ENCODE peak calls at places on chromosomes 13 and 19, in five cellular contexts. P, X, L, C and E are unnamed samples.

GRCh38 chr19:13894552-13894951 is 11.4 kb downstream of the BRME1 start:
- DNase-seq in X (no peak), L (no peak), C (no peak), P (no peak), E (no peak)

GRCh38 chr13:92719868-92720267 is 506.7 kb upstream of the GPC6 start:
- DNase-seq in X (no peak), C (no peak), L (no peak), P (no peak), E (no peak)

GRCh38 chr13:39612023-39612637 is 9.1 kb upstream of the LHFPL6 start:
- DNase-seq in C (peak; percentile 55), P (peak; percentile 88), X (no peak), L (peak; percentile 41), E (no peak)

GRCh38 chr13:27551563-27551962 is 68.8 kb downstream of the LNX2 start:
- DNase-seq in P (no peak), C (no peak), X (no peak), L (no peak), E (no peak)

GRCh38 chr19:27860309-27860934 is 1352.5 kb downstream of the UQCRFS1 start:
- DNase-seq in X (no peak), L (no peak), C (no peak), P (no peak), E (no peak)

GRCh38 chr13:105272660-105273631 is 1262.5 kb downstream of the EFNB2 start:
- DNase-seq in C (no peak), P (no peak), X (no peak), L (no peak), E (no peak)

GRCh38 chr13:72586519-72586918 is 140.9 kb downstream of the MZT1 start:
- DNase-seq in X (no peak), C (no peak), P (no peak), L (no peak), E (no peak)

GRCh38 chr13:27927444-27928352 is 7.9 kb downstream of the PDX1 start:
- DNase-seq in P (peak; percentile 77), X (no peak), L (no peak), C (no peak), E (no peak)

GRCh38 chr13:29514720-29515310 is 80.7 kb downstream of the SLC7A1 start:
- DNase-seq in P (no peak), X (no peak), L (no peak), C (no peak), E (no peak)

GRCh38 chr19:28430214-28430613 is 782.7 kb downstream of the UQCRFS1 start:
- DNase-seq in X (no peak), L (no peak), P (no peak), C (no peak), E (no peak)

GRCh38 chr19:38596057-38596981 is 21.4 kb downstream of the MAP4K1 start:
- DNase-seq in P (no peak), X (no peak), C (peak; percentile 84), L (no peak), E (peak; percentile 11)

GRCh38 chr13:99542788-99543406 is 41.6 kb downstream of the TM9SF2 start:
- DNase-seq in L (peak; percentile 6), P (no peak), X (no peak), C (no peak), E (no peak)

GRCh38 chr19:43469160-43469480 is 3.7 kb upstream of the LYPD3 start:
- DNase-seq in C (no peak), X (no peak), L (no peak), P (no peak), E (no peak)

GRCh38 chr13:110525328-110526319 is 35.9 kb downstream of the RAB20 start:
- DNase-seq in P (no peak), C (no peak), X (no peak), L (no peak), E (no peak)

GRCh38 chr19:1651548-1652394 is 644 bp downstream of the TCF3 start:
- DNase-seq in P (no peak), X (peak; percentile 5), L (peak; percentile 41), C (no peak), E (no peak)

GRCh38 chr13:97191615-97192014 is 30.5 kb upstream of the MBNL2 start:
- DNase-seq in C (no peak), L (no peak), P (no peak), X (peak; percentile 9), E (peak; percentile 7)

GRCh38 chr13:20340759-20341161 is 108.6 kb upstream of the GJB6 start:
- DNase-seq in L (no peak), P (peak; percentile 91), C (no peak), X (no peak), E (no peak)

GRCh38 chr19:2582984-2583956 is 107.3 kb downstream of the GADD45B start:
- DNase-seq in X (no peak), L (no peak), P (no peak), C (peak; percentile 67), E (no peak)

GRCh38 chr19:4062576-4063368 is 3.9 kb downstream of the ZBTB7A start:
- DNase-seq in L (no peak), P (peak; percentile 87), C (no peak), X (no peak), E (no peak)

GRCh38 chr19:45305007-45305406 is 17.7 kb downstream of the CKM start:
- DNase-seq in L (no peak), X (no peak), C (no peak), P (no peak), E (no peak)

GRCh38 chr19:15631817-15632216 is 8.9 kb upstream of the CYP4F3 start:
- DNase-seq in L (peak; percentile 3), P (no peak), C (no peak), X (no peak), E (no peak)

GRCh38 chr19:543912-544608 is at the start of gene GZMM:
- DNase-seq in P (no peak), C (no peak), X (no peak), L (peak; percentile 88), E (no peak)

GRCh38 chr13:41007359-41008118 is 11.6 kb downstream of the ELF1 start:
- DNase-seq in L (no peak), C (no peak), X (no peak), P (no peak), E (no peak)

GRCh38 chr13:51249767-51250741 is 27.9 kb downstream of the FAM124A start:
- DNase-seq in C (no peak), X (peak; percentile 28), L (no peak), P (no peak), E (no peak)

GRCh38 chr19:15304140-15304705 is 28.1 kb downstream of the BRD4 start:
- DNase-seq in X (no peak), P (no peak), C (peak; percentile 56), L (no peak), E (no peak)